ENCODE peak calls at places on chromosome 17, in seven cellular contexts. N is posterior cingulate gyrus; A is activated effector memory CD4-positive, alpha-beta T cell treated with Interleukin-2 at 50 U/mL for 16 hours; O is H9; V is EL; I is SK-N-DZ; K is IMR-90. B is an unnamed sample.

GRCh38 chr17:45235071-45236001 is 13.7 kb downstream of the FMNL1 start:
- DNase-seq in A (peak), V (peak), N (peak), I (peak), K (peak), O (peak), B (peak)

GRCh38 chr17:68327823-68328557 is 36.7 kb downstream of the ARSG start:
- DNase-seq in A (no peak), O (no peak), I (no peak), V (no peak), N (no peak), K (no peak), B (no peak)

GRCh38 chr17:8504460-8505207 is 69.0 kb downstream of the NDEL1 start:
- DNase-seq in N (no peak), V (no peak), K (no peak), A (no peak), I (no peak), O (no peak), B (no peak)

GRCh38 chr17:8630227-8630801 is at the start of gene MYH10:
- DNase-seq in K (no peak), O (no peak), A (no peak), V (no peak), I (no peak), N (no peak), B (no peak)

GRCh38 chr17:82200743-82201497 is 11.7 kb downstream of the CCDC57 start:
- DNase-seq in V (no peak), A (peak), I (no peak), N (no peak), K (no peak), O (no peak), B (no peak)

GRCh38 chr17:78523939-78524655 is 53.1 kb downstream of the DNAH17 start:
- DNase-seq in O (no peak), V (no peak), A (no peak), I (no peak), K (no peak), N (no peak), B (no peak)

GRCh38 chr17:78329263-78330059 is 30.4 kb downstream of the SOCS3 start:
- DNase-seq in O (no peak), N (no peak), V (peak), I (no peak), A (no peak), K (peak), B (peak)

GRCh38 chr17:13537211-13537610 is 64.5 kb downstream of the HS3ST3A1 start:
- DNase-seq in V (no peak), K (no peak), N (no peak), A (no peak), O (no peak), I (no peak), B (no peak)

GRCh38 chr17:40915199-40915661 is 22.2 kb downstream of the KRT23 start:
- DNase-seq in I (no peak), V (peak), O (no peak), N (no peak), A (no peak), K (peak), B (peak)

GRCh38 chr17:49494399-49494798 is 694 bp upstream of the NGFR start:
- DNase-seq in A (no peak), K (no peak), V (no peak), I (no peak), N (no peak), O (no peak), B (no peak)

GRCh38 chr17:32445075-32445427 is 741 bp downstream of the PSMD11 start:
- DNase-seq in A (peak), K (peak), N (no peak), V (peak), I (no peak), O (peak), B (peak)

GRCh38 chr17:65413390-65413789 is 148.1 kb downstream of the AXIN2 start:
- DNase-seq in N (no peak), O (no peak), K (no peak), V (no peak), A (no peak), I (no peak), B (no peak)

GRCh38 chr17:45149037-45149668 is 878 bp downstream of the HEXIM1 start:
- DNase-seq in I (peak), O (peak), A (peak), N (peak), V (peak), K (peak), B (peak)

GRCh38 chr17:42849451-42850157 is 1.4 kb upstream of the AOC3 start:
- DNase-seq in K (no peak), O (no peak), I (no peak), V (no peak), A (no peak), N (no peak), B (no peak)

GRCh38 chr17:64024781-64025731 is 4.6 kb upstream of the ICAM2 start:
- DNase-seq in I (no peak), A (peak), O (no peak), N (no peak), V (peak), K (peak), B (no peak)

GRCh38 chr17:21105081-21105480 is 21.7 kb upstream of the DHRS7B start:
- DNase-seq in N (no peak), O (peak), I (no peak), V (no peak), K (no peak), A (no peak), B (no peak)

GRCh38 chr17:1546292-1546922 is 16.2 kb downstream of the PITPNA start:
- DNase-seq in I (no peak), N (no peak), A (no peak), O (no peak), V (no peak), K (no peak), B (no peak)

GRCh38 chr17:19714542-19715411 is 1.6 kb downstream of the SLC47A2 start:
- DNase-seq in V (no peak), O (peak), A (no peak), I (no peak), K (no peak), N (no peak), B (no peak)

GRCh38 chr17:72592242-72592966 is 471.6 kb downstream of the SOX9 start:
- DNase-seq in O (peak), N (peak), K (peak), V (peak), I (peak), A (peak), B (peak)

GRCh38 chr17:81486174-81486810 is 26.3 kb downstream of the ACTG1 start:
- DNase-seq in O (no peak), N (no peak), K (no peak), V (no peak), I (no peak), A (no peak), B (no peak)

GRCh38 chr17:12296120-12296727 is 275.5 kb downstream of the MAP2K4 start:
- DNase-seq in O (peak), K (peak), I (no peak), N (no peak), A (no peak), V (peak), B (no peak)

GRCh38 chr17:1050246-1050995 is 53.5 kb downstream of the TIMM22 start:
- DNase-seq in V (no peak), O (no peak), I (no peak), K (no peak), A (no peak), N (no peak), B (no peak)

GRCh38 chr17:79907855-79908254 is 68.6 kb upstream of the CBX4 start:
- DNase-seq in N (no peak), V (peak), A (no peak), K (peak), O (no peak), I (no peak), B (peak)

GRCh38 chr17:17757391-17757791 is 76.1 kb downstream of the RAI1 start:
- DNase-seq in I (no peak), O (no peak), V (no peak), N (no peak), K (no peak), A (no peak), B (no peak)

GRCh38 chr17:69883139-69883538 is 191.9 kb upstream of the KCNJ16 start:
- DNase-seq in I (no peak), N (no peak), V (no peak), O (no peak), K (no peak), A (no peak), B (no peak)

GRCh38 chr17:13933597-13934276 is 135.6 kb upstream of the COX10 start:
- DNase-seq in O (no peak), A (no peak), I (no peak), N (no peak), V (no peak), K (no peak), B (no peak)

GRCh38 chr17:65723356-65723928 is 162.0 kb upstream of the AXIN2 start:
- DNase-seq in K (peak), O (no peak), N (no peak), V (peak), I (no peak), A (no peak), B (peak)

B was measured in fibroblast of villous mesenchyme.